ENCODE peak calls at places on chromosomes 2 and 18, in ten cellular contexts. One of them, this sample, is unnamed.

GRCh38 chr2:172991036-172991435 is 84.6 kb upstream of the MAP3K20 start:
- DNase-seq in activated T-cell treated with anti-CD3 and anti-CD28 coated beads, Interleukin-2, amount 50 U/mL, for 24 hours: no peak
- DNase-seq in activated naive CD8-positive, alpha-beta T cell treated with anti-CD3 and anti-CD28 coated beads, Interleukin-2, amount 10 ng/mL, durations not matched to agents 7 days and 5 days: no peak
- DNase-seq in brain microvascular endothelial cell: no peak
- DNase-seq in DMS 273 treated with DMSO at 0.1 percent for 48 hours: no peak
- DNase-seq in activated CD4-positive, CD25-positive, alpha-beta regulatory T cell treated with anti-CD3 and anti-CD28 coated beads, Interleukin-2, amount 50 U/mL, for 16 hours: no peak
- DNase-seq in kidney: no peak
- DNase-seq in T-helper 1 cell: no peak
- DNase-seq in activated T-helper 1 cell treated with Interleukin-2 at 50 U/mL for 16 hours: no peak
- DNase-seq in left ventricle myocardium inferior: no peak
- DNase-seq in this sample: no peak

GRCh38 chr2:112644933-112645395 is 775 bp upstream of the SLC20A1 start:
- DNase-seq in activated naive CD8-positive, alpha-beta T cell treated with anti-CD3 and anti-CD28 coated beads, Interleukin-2, amount 10 ng/mL, durations not matched to agents 7 days and 5 days: no peak
- DNase-seq in activated CD4-positive, CD25-positive, alpha-beta regulatory T cell treated with anti-CD3 and anti-CD28 coated beads, Interleukin-2, amount 50 U/mL, for 16 hours: no peak
- DNase-seq in kidney: no peak
- DNase-seq in DMS 273 treated with DMSO at 0.1 percent for 48 hours: no peak
- DNase-seq in T-helper 1 cell: no peak
- DNase-seq in left ventricle myocardium inferior: no peak
- DNase-seq in activated T-helper 1 cell treated with Interleukin-2 at 50 U/mL for 16 hours: no peak
- DNase-seq in activated T-cell treated with anti-CD3 and anti-CD28 coated beads, Interleukin-2, amount 50 U/mL, for 24 hours: no peak
- DNase-seq in brain microvascular endothelial cell: no peak
- DNase-seq in this sample: no peak

GRCh38 chr2:96832751-96833507 is 10.9 kb downstream of the ANKRD23 start:
- DNase-seq in activated CD4-positive, CD25-positive, alpha-beta regulatory T cell treated with anti-CD3 and anti-CD28 coated beads, Interleukin-2, amount 50 U/mL, for 16 hours: no peak
- DNase-seq in activated T-cell treated with anti-CD3 and anti-CD28 coated beads, Interleukin-2, amount 50 U/mL, for 24 hours: no peak
- DNase-seq in activated naive CD8-positive, alpha-beta T cell treated with anti-CD3 and anti-CD28 coated beads, Interleukin-2, amount 10 ng/mL, durations not matched to agents 7 days and 5 days: no peak
- DNase-seq in left ventricle myocardium inferior: peak
- DNase-seq in brain microvascular endothelial cell: peak
- DNase-seq in activated T-helper 1 cell treated with Interleukin-2 at 50 U/mL for 16 hours: no peak
- DNase-seq in DMS 273 treated with DMSO at 0.1 percent for 48 hours: no peak
- DNase-seq in kidney: peak
- DNase-seq in T-helper 1 cell: no peak
- DNase-seq in this sample: peak

GRCh38 chr2:231182500-231182899 is 15.9 kb upstream of the ARMC9 start:
- DNase-seq in DMS 273 treated with DMSO at 0.1 percent for 48 hours: no peak
- DNase-seq in activated naive CD8-positive, alpha-beta T cell treated with anti-CD3 and anti-CD28 coated beads, Interleukin-2, amount 10 ng/mL, durations not matched to agents 7 days and 5 days: no peak
- DNase-seq in left ventricle myocardium inferior: no peak
- DNase-seq in brain microvascular endothelial cell: no peak
- DNase-seq in activated CD4-positive, CD25-positive, alpha-beta regulatory T cell treated with anti-CD3 and anti-CD28 coated beads, Interleukin-2, amount 50 U/mL, for 16 hours: no peak
- DNase-seq in kidney: no peak
- DNase-seq in activated T-cell treated with anti-CD3 and anti-CD28 coated beads, Interleukin-2, amount 50 U/mL, for 24 hours: no peak
- DNase-seq in T-helper 1 cell: no peak
- DNase-seq in activated T-helper 1 cell treated with Interleukin-2 at 50 U/mL for 16 hours: no peak
- DNase-seq in this sample: no peak

GRCh38 chr2:99524056-99524455 is 34.2 kb upstream of the REV1 start:
- DNase-seq in activated CD4-positive, CD25-positive, alpha-beta regulatory T cell treated with anti-CD3 and anti-CD28 coated beads, Interleukin-2, amount 50 U/mL, for 16 hours: no peak
- DNase-seq in kidney: no peak
- DNase-seq in left ventricle myocardium inferior: no peak
- DNase-seq in activated T-cell treated with anti-CD3 and anti-CD28 coated beads, Interleukin-2, amount 50 U/mL, for 24 hours: no peak
- DNase-seq in DMS 273 treated with DMSO at 0.1 percent for 48 hours: no peak
- DNase-seq in T-helper 1 cell: no peak
- DNase-seq in brain microvascular endothelial cell: no peak
- DNase-seq in activated T-helper 1 cell treated with Interleukin-2 at 50 U/mL for 16 hours: no peak
- DNase-seq in activated naive CD8-positive, alpha-beta T cell treated with anti-CD3 and anti-CD28 coated beads, Interleukin-2, amount 10 ng/mL, durations not matched to agents 7 days and 5 days: no peak
- DNase-seq in this sample: no peak

GRCh38 chr2:217714268-217714643 is 288.5 kb downstream of the TNS1 start:
- DNase-seq in activated T-helper 1 cell treated with Interleukin-2 at 50 U/mL for 16 hours: no peak
- DNase-seq in activated T-cell treated with anti-CD3 and anti-CD28 coated beads, Interleukin-2, amount 50 U/mL, for 24 hours: no peak
- DNase-seq in activated naive CD8-positive, alpha-beta T cell treated with anti-CD3 and anti-CD28 coated beads, Interleukin-2, amount 10 ng/mL, durations not matched to agents 7 days and 5 days: no peak
- DNase-seq in DMS 273 treated with DMSO at 0.1 percent for 48 hours: no peak
- DNase-seq in activated CD4-positive, CD25-positive, alpha-beta regulatory T cell treated with anti-CD3 and anti-CD28 coated beads, Interleukin-2, amount 50 U/mL, for 16 hours: no peak
- DNase-seq in left ventricle myocardium inferior: peak
- DNase-seq in brain microvascular endothelial cell: peak
- DNase-seq in T-helper 1 cell: no peak
- DNase-seq in kidney: peak
- DNase-seq in this sample: peak

GRCh38 chr2:241722896-241723454 is 11.5 kb upstream of the D2HGDH start:
- DNase-seq in left ventricle myocardium inferior: no peak
- DNase-seq in T-helper 1 cell: no peak
- DNase-seq in kidney: no peak
- DNase-seq in brain microvascular endothelial cell: no peak
- DNase-seq in activated T-helper 1 cell treated with Interleukin-2 at 50 U/mL for 16 hours: no peak
- DNase-seq in activated CD4-positive, CD25-positive, alpha-beta regulatory T cell treated with anti-CD3 and anti-CD28 coated beads, Interleukin-2, amount 50 U/mL, for 16 hours: no peak
- DNase-seq in DMS 273 treated with DMSO at 0.1 percent for 48 hours: no peak
- DNase-seq in activated T-cell treated with anti-CD3 and anti-CD28 coated beads, Interleukin-2, amount 50 U/mL, for 24 hours: no peak
- DNase-seq in activated naive CD8-positive, alpha-beta T cell treated with anti-CD3 and anti-CD28 coated beads, Interleukin-2, amount 10 ng/mL, durations not matched to agents 7 days and 5 days: no peak
- DNase-seq in this sample: no peak

GRCh38 chr2:12202702-12203101 is 456.3 kb downstream of the LPIN1 start:
- DNase-seq in activated T-cell treated with anti-CD3 and anti-CD28 coated beads, Interleukin-2, amount 50 U/mL, for 24 hours: no peak
- DNase-seq in T-helper 1 cell: no peak
- DNase-seq in activated T-helper 1 cell treated with Interleukin-2 at 50 U/mL for 16 hours: no peak
- DNase-seq in left ventricle myocardium inferior: peak
- DNase-seq in brain microvascular endothelial cell: peak
- DNase-seq in activated naive CD8-positive, alpha-beta T cell treated with anti-CD3 and anti-CD28 coated beads, Interleukin-2, amount 10 ng/mL, durations not matched to agents 7 days and 5 days: no peak
- DNase-seq in DMS 273 treated with DMSO at 0.1 percent for 48 hours: no peak
- DNase-seq in kidney: no peak
- DNase-seq in activated CD4-positive, CD25-positive, alpha-beta regulatory T cell treated with anti-CD3 and anti-CD28 coated beads, Interleukin-2, amount 50 U/mL, for 16 hours: no peak
- DNase-seq in this sample: peak

GRCh38 chr18:23281626-23282436 is 146.5 kb downstream of the CABLES1 start:
- DNase-seq in DMS 273 treated with DMSO at 0.1 percent for 48 hours: no peak
- DNase-seq in activated T-cell treated with anti-CD3 and anti-CD28 coated beads, Interleukin-2, amount 50 U/mL, for 24 hours: no peak
- DNase-seq in T-helper 1 cell: no peak
- DNase-seq in activated naive CD8-positive, alpha-beta T cell treated with anti-CD3 and anti-CD28 coated beads, Interleukin-2, amount 10 ng/mL, durations not matched to agents 7 days and 5 days: no peak
- DNase-seq in left ventricle myocardium inferior: no peak
- DNase-seq in activated T-helper 1 cell treated with Interleukin-2 at 50 U/mL for 16 hours: no peak
- DNase-seq in brain microvascular endothelial cell: no peak
- DNase-seq in kidney: no peak
- DNase-seq in activated CD4-positive, CD25-positive, alpha-beta regulatory T cell treated with anti-CD3 and anti-CD28 coated beads, Interleukin-2, amount 50 U/mL, for 16 hours: no peak
- DNase-seq in this sample: no peak

GRCh38 chr2:25996844-25997243 is 14.5 kb upstream of the KIF3C start:
- DNase-seq in brain microvascular endothelial cell: no peak
- DNase-seq in left ventricle myocardium inferior: no peak
- DNase-seq in T-helper 1 cell: no peak
- DNase-seq in activated T-cell treated with anti-CD3 and anti-CD28 coated beads, Interleukin-2, amount 50 U/mL, for 24 hours: no peak
- DNase-seq in activated T-helper 1 cell treated with Interleukin-2 at 50 U/mL for 16 hours: no peak
- DNase-seq in DMS 273 treated with DMSO at 0.1 percent for 48 hours: no peak
- DNase-seq in activated CD4-positive, CD25-positive, alpha-beta regulatory T cell treated with anti-CD3 and anti-CD28 coated beads, Interleukin-2, amount 50 U/mL, for 16 hours: no peak
- DNase-seq in activated naive CD8-positive, alpha-beta T cell treated with anti-CD3 and anti-CD28 coated beads, Interleukin-2, amount 10 ng/mL, durations not matched to agents 7 days and 5 days: no peak
- DNase-seq in kidney: no peak
- DNase-seq in this sample: no peak

GRCh38 chr2:197113221-197113831 is 186.8 kb upstream of the PGAP1 start:
- DNase-seq in activated CD4-positive, CD25-positive, alpha-beta regulatory T cell treated with anti-CD3 and anti-CD28 coated beads, Interleukin-2, amount 50 U/mL, for 16 hours: no peak
- DNase-seq in kidney: no peak
- DNase-seq in brain microvascular endothelial cell: no peak
- DNase-seq in DMS 273 treated with DMSO at 0.1 percent for 48 hours: peak
- DNase-seq in activated T-cell treated with anti-CD3 and anti-CD28 coated beads, Interleukin-2, amount 50 U/mL, for 24 hours: no peak
- DNase-seq in activated naive CD8-positive, alpha-beta T cell treated with anti-CD3 and anti-CD28 coated beads, Interleukin-2, amount 10 ng/mL, durations not matched to agents 7 days and 5 days: no peak
- DNase-seq in activated T-helper 1 cell treated with Interleukin-2 at 50 U/mL for 16 hours: no peak
- DNase-seq in left ventricle myocardium inferior: no peak
- DNase-seq in T-helper 1 cell: no peak
- DNase-seq in this sample: peak

GRCh38 chr2:69584127-69584889 is 59.2 kb downstream of the AAK1 start:
- DNase-seq in left ventricle myocardium inferior: no peak
- DNase-seq in activated CD4-positive, CD25-positive, alpha-beta regulatory T cell treated with anti-CD3 and anti-CD28 coated beads, Interleukin-2, amount 50 U/mL, for 16 hours: no peak
- DNase-seq in activated naive CD8-positive, alpha-beta T cell treated with anti-CD3 and anti-CD28 coated beads, Interleukin-2, amount 10 ng/mL, durations not matched to agents 7 days and 5 days: no peak
- DNase-seq in activated T-cell treated with anti-CD3 and anti-CD28 coated beads, Interleukin-2, amount 50 U/mL, for 24 hours: no peak
- DNase-seq in brain microvascular endothelial cell: no peak
- DNase-seq in activated T-helper 1 cell treated with Interleukin-2 at 50 U/mL for 16 hours: no peak
- DNase-seq in kidney: no peak
- DNase-seq in T-helper 1 cell: no peak
- DNase-seq in DMS 273 treated with DMSO at 0.1 percent for 48 hours: no peak
- DNase-seq in this sample: no peak

GRCh38 chr2:69177063-69177771 is 164.2 kb downstream of the ANTXR1 start:
- DNase-seq in activated naive CD8-positive, alpha-beta T cell treated with anti-CD3 and anti-CD28 coated beads, Interleukin-2, amount 10 ng/mL, durations not matched to agents 7 days and 5 days: no peak
- DNase-seq in DMS 273 treated with DMSO at 0.1 percent for 48 hours: no peak
- DNase-seq in T-helper 1 cell: no peak
- DNase-seq in activated T-helper 1 cell treated with Interleukin-2 at 50 U/mL for 16 hours: no peak
- DNase-seq in left ventricle myocardium inferior: peak
- DNase-seq in kidney: peak
- DNase-seq in activated T-cell treated with anti-CD3 and anti-CD28 coated beads, Interleukin-2, amount 50 U/mL, for 24 hours: no peak
- DNase-seq in brain microvascular endothelial cell: peak
- DNase-seq in activated CD4-positive, CD25-positive, alpha-beta regulatory T cell treated with anti-CD3 and anti-CD28 coated beads, Interleukin-2, amount 50 U/mL, for 16 hours: no peak
- DNase-seq in this sample: peak

GRCh38 chr18:46470714-46471113 is 186.3 kb downstream of the LOXHD1 start:
- DNase-seq in activated naive CD8-positive, alpha-beta T cell treated with anti-CD3 and anti-CD28 coated beads, Interleukin-2, amount 10 ng/mL, durations not matched to agents 7 days and 5 days: no peak
- DNase-seq in DMS 273 treated with DMSO at 0.1 percent for 48 hours: no peak
- DNase-seq in left ventricle myocardium inferior: no peak
- DNase-seq in activated T-cell treated with anti-CD3 and anti-CD28 coated beads, Interleukin-2, amount 50 U/mL, for 24 hours: no peak
- DNase-seq in kidney: no peak
- DNase-seq in brain microvascular endothelial cell: no peak
- DNase-seq in activated T-helper 1 cell treated with Interleukin-2 at 50 U/mL for 16 hours: no peak
- DNase-seq in T-helper 1 cell: no peak
- DNase-seq in activated CD4-positive, CD25-positive, alpha-beta regulatory T cell treated with anti-CD3 and anti-CD28 coated beads, Interleukin-2, amount 50 U/mL, for 16 hours: no peak
- DNase-seq in this sample: no peak

GRCh38 chr18:48820483-48821250 is 130.1 kb downstream of the SMAD7 start:
- DNase-seq in left ventricle myocardium inferior: peak
- DNase-seq in DMS 273 treated with DMSO at 0.1 percent for 48 hours: no peak
- DNase-seq in kidney: peak
- DNase-seq in T-helper 1 cell: no peak
- DNase-seq in activated CD4-positive, CD25-positive, alpha-beta regulatory T cell treated with anti-CD3 and anti-CD28 coated beads, Interleukin-2, amount 50 U/mL, for 16 hours: no peak
- DNase-seq in activated T-helper 1 cell treated with Interleukin-2 at 50 U/mL for 16 hours: no peak
- DNase-seq in brain microvascular endothelial cell: no peak
- DNase-seq in activated T-cell treated with anti-CD3 and anti-CD28 coated beads, Interleukin-2, amount 50 U/mL, for 24 hours: peak
- DNase-seq in activated naive CD8-positive, alpha-beta T cell treated with anti-CD3 and anti-CD28 coated beads, Interleukin-2, amount 10 ng/mL, durations not matched to agents 7 days and 5 days: peak
- DNase-seq in this sample: no peak

GRCh38 chr2:196234672-196235071 is 63.3 kb upstream of the STK17B start:
- DNase-seq in activated CD4-positive, CD25-positive, alpha-beta regulatory T cell treated with anti-CD3 and anti-CD28 coated beads, Interleukin-2, amount 50 U/mL, for 16 hours: peak
- DNase-seq in left ventricle myocardium inferior: no peak
- DNase-seq in T-helper 1 cell: no peak
- DNase-seq in kidney: no peak
- DNase-seq in brain microvascular endothelial cell: peak
- DNase-seq in DMS 273 treated with DMSO at 0.1 percent for 48 hours: no peak
- DNase-seq in activated T-cell treated with anti-CD3 and anti-CD28 coated beads, Interleukin-2, amount 50 U/mL, for 24 hours: peak
- DNase-seq in activated T-helper 1 cell treated with Interleukin-2 at 50 U/mL for 16 hours: peak
- DNase-seq in activated naive CD8-positive, alpha-beta T cell treated with anti-CD3 and anti-CD28 coated beads, Interleukin-2, amount 10 ng/mL, durations not matched to agents 7 days and 5 days: peak
- DNase-seq in this sample: peak

GRCh38 chr18:23972416-23972815 is 42.1 kb upstream of the TTC39C start:
- DNase-seq in left ventricle myocardium inferior: no peak
- DNase-seq in activated CD4-positive, CD25-positive, alpha-beta regulatory T cell treated with anti-CD3 and anti-CD28 coated beads, Interleukin-2, amount 50 U/mL, for 16 hours: peak
- DNase-seq in T-helper 1 cell: no peak
- DNase-seq in activated naive CD8-positive, alpha-beta T cell treated with anti-CD3 and anti-CD28 coated beads, Interleukin-2, amount 10 ng/mL, durations not matched to agents 7 days and 5 days: no peak
- DNase-seq in activated T-helper 1 cell treated with Interleukin-2 at 50 U/mL for 16 hours: peak
- DNase-seq in kidney: no peak
- DNase-seq in brain microvascular endothelial cell: no peak
- DNase-seq in DMS 273 treated with DMSO at 0.1 percent for 48 hours: no peak
- DNase-seq in activated T-cell treated with anti-CD3 and anti-CD28 coated beads, Interleukin-2, amount 50 U/mL, for 24 hours: no peak
- DNase-seq in this sample: no peak

GRCh38 chr2:86498468-86499260 is 57.5 kb downstream of the KDM3A start:
- DNase-seq in activated naive CD8-positive, alpha-beta T cell treated with anti-CD3 and anti-CD28 coated beads, Interleukin-2, amount 10 ng/mL, durations not matched to agents 7 days and 5 days: no peak
- DNase-seq in activated T-cell treated with anti-CD3 and anti-CD28 coated beads, Interleukin-2, amount 50 U/mL, for 24 hours: no peak
- DNase-seq in activated CD4-positive, CD25-positive, alpha-beta regulatory T cell treated with anti-CD3 and anti-CD28 coated beads, Interleukin-2, amount 50 U/mL, for 16 hours: no peak
- DNase-seq in T-helper 1 cell: no peak
- DNase-seq in kidney: no peak
- DNase-seq in activated T-helper 1 cell treated with Interleukin-2 at 50 U/mL for 16 hours: no peak
- DNase-seq in left ventricle myocardium inferior: no peak
- DNase-seq in DMS 273 treated with DMSO at 0.1 percent for 48 hours: no peak
- DNase-seq in brain microvascular endothelial cell: no peak
- DNase-seq in this sample: no peak

GRCh38 chr18:58552057-58552461 is 76.8 kb downstream of the ALPK2 start:
- DNase-seq in brain microvascular endothelial cell: peak
- DNase-seq in DMS 273 treated with DMSO at 0.1 percent for 48 hours: no peak
- DNase-seq in T-helper 1 cell: no peak
- DNase-seq in kidney: no peak
- DNase-seq in activated T-helper 1 cell treated with Interleukin-2 at 50 U/mL for 16 hours: no peak
- DNase-seq in activated naive CD8-positive, alpha-beta T cell treated with anti-CD3 and anti-CD28 coated beads, Interleukin-2, amount 10 ng/mL, durations not matched to agents 7 days and 5 days: no peak
- DNase-seq in activated CD4-positive, CD25-positive, alpha-beta regulatory T cell treated with anti-CD3 and anti-CD28 coated beads, Interleukin-2, amount 50 U/mL, for 16 hours: no peak
- DNase-seq in activated T-cell treated with anti-CD3 and anti-CD28 coated beads, Interleukin-2, amount 50 U/mL, for 24 hours: no peak
- DNase-seq in left ventricle myocardium inferior: no peak
- DNase-seq in this sample: no peak

GRCh38 chr18:50870138-50870845 is 8.6 kb upstream of the ME2 start:
- DNase-seq in T-helper 1 cell: no peak
- DNase-seq in kidney: no peak
- DNase-seq in DMS 273 treated with DMSO at 0.1 percent for 48 hours: no peak
- DNase-seq in activated T-cell treated with anti-CD3 and anti-CD28 coated beads, Interleukin-2, amount 50 U/mL, for 24 hours: no peak
- DNase-seq in activated CD4-positive, CD25-positive, alpha-beta regulatory T cell treated with anti-CD3 and anti-CD28 coated beads, Interleukin-2, amount 50 U/mL, for 16 hours: no peak
- DNase-seq in brain microvascular endothelial cell: peak
- DNase-seq in left ventricle myocardium inferior: no peak
- DNase-seq in activated naive CD8-positive, alpha-beta T cell treated with anti-CD3 and anti-CD28 coated beads, Interleukin-2, amount 10 ng/mL, durations not matched to agents 7 days and 5 days: no peak
- DNase-seq in activated T-helper 1 cell treated with Interleukin-2 at 50 U/mL for 16 hours: no peak
- DNase-seq in this sample: peak

GRCh38 chr2:170521299-170521698 is 193.8 kb upstream of the SP5 start:
- DNase-seq in brain microvascular endothelial cell: no peak
- DNase-seq in activated CD4-positive, CD25-positive, alpha-beta regulatory T cell treated with anti-CD3 and anti-CD28 coated beads, Interleukin-2, amount 50 U/mL, for 16 hours: no peak
- DNase-seq in T-helper 1 cell: no peak
- DNase-seq in DMS 273 treated with DMSO at 0.1 percent for 48 hours: no peak
- DNase-seq in activated T-helper 1 cell treated with Interleukin-2 at 50 U/mL for 16 hours: no peak
- DNase-seq in activated naive CD8-positive, alpha-beta T cell treated with anti-CD3 and anti-CD28 coated beads, Interleukin-2, amount 10 ng/mL, durations not matched to agents 7 days and 5 days: no peak
- DNase-seq in activated T-cell treated with anti-CD3 and anti-CD28 coated beads, Interleukin-2, amount 50 U/mL, for 24 hours: no peak
- DNase-seq in left ventricle myocardium inferior: no peak
- DNase-seq in kidney: no peak
- DNase-seq in this sample: no peak

GRCh38 chr2:46161921-46162320 is 135.3 kb upstream of the EPAS1 start:
- DNase-seq in left ventricle myocardium inferior: no peak
- DNase-seq in activated T-cell treated with anti-CD3 and anti-CD28 coated beads, Interleukin-2, amount 50 U/mL, for 24 hours: no peak
- DNase-seq in DMS 273 treated with DMSO at 0.1 percent for 48 hours: no peak
- DNase-seq in activated CD4-positive, CD25-positive, alpha-beta regulatory T cell treated with anti-CD3 and anti-CD28 coated beads, Interleukin-2, amount 50 U/mL, for 16 hours: no peak
- DNase-seq in brain microvascular endothelial cell: no peak
- DNase-seq in activated T-helper 1 cell treated with Interleukin-2 at 50 U/mL for 16 hours: no peak
- DNase-seq in activated naive CD8-positive, alpha-beta T cell treated with anti-CD3 and anti-CD28 coated beads, Interleukin-2, amount 10 ng/mL, durations not matched to agents 7 days and 5 days: no peak
- DNase-seq in kidney: peak
- DNase-seq in T-helper 1 cell: no peak
- DNase-seq in this sample: no peak

GRCh38 chr2:199461455-199462166 is 3.9 kb upstream of the SATB2 start:
- DNase-seq in DMS 273 treated with DMSO at 0.1 percent for 48 hours: no peak
- DNase-seq in activated CD4-positive, CD25-positive, alpha-beta regulatory T cell treated with anti-CD3 and anti-CD28 coated beads, Interleukin-2, amount 50 U/mL, for 16 hours: no peak
- DNase-seq in brain microvascular endothelial cell: no peak
- DNase-seq in activated T-cell treated with anti-CD3 and anti-CD28 coated beads, Interleukin-2, amount 50 U/mL, for 24 hours: peak
- DNase-seq in T-helper 1 cell: no peak
- DNase-seq in left ventricle myocardium inferior: no peak
- DNase-seq in kidney: no peak
- DNase-seq in activated naive CD8-positive, alpha-beta T cell treated with anti-CD3 and anti-CD28 coated beads, Interleukin-2, amount 10 ng/mL, durations not matched to agents 7 days and 5 days: no peak
- DNase-seq in activated T-helper 1 cell treated with Interleukin-2 at 50 U/mL for 16 hours: no peak
- DNase-seq in this sample: no peak

GRCh38 chr2:31901900-31902299 is 108.9 kb downstream of the MEMO1 start:
- DNase-seq in activated naive CD8-positive, alpha-beta T cell treated with anti-CD3 and anti-CD28 coated beads, Interleukin-2, amount 10 ng/mL, durations not matched to agents 7 days and 5 days: no peak
- DNase-seq in brain microvascular endothelial cell: no peak
- DNase-seq in kidney: no peak
- DNase-seq in left ventricle myocardium inferior: no peak
- DNase-seq in activated T-cell treated with anti-CD3 and anti-CD28 coated beads, Interleukin-2, amount 50 U/mL, for 24 hours: no peak
- DNase-seq in DMS 273 treated with DMSO at 0.1 percent for 48 hours: no peak
- DNase-seq in T-helper 1 cell: no peak
- DNase-seq in activated CD4-positive, CD25-positive, alpha-beta regulatory T cell treated with anti-CD3 and anti-CD28 coated beads, Interleukin-2, amount 50 U/mL, for 16 hours: no peak
- DNase-seq in activated T-helper 1 cell treated with Interleukin-2 at 50 U/mL for 16 hours: no peak
- DNase-seq in this sample: no peak

GRCh38 chr2:207936380-207936779 is 88.9 kb downstream of the PLEKHM3 start:
- DNase-seq in DMS 273 treated with DMSO at 0.1 percent for 48 hours: no peak
- DNase-seq in activated naive CD8-positive, alpha-beta T cell treated with anti-CD3 and anti-CD28 coated beads, Interleukin-2, amount 10 ng/mL, durations not matched to agents 7 days and 5 days: no peak
- DNase-seq in left ventricle myocardium inferior: no peak
- DNase-seq in activated CD4-positive, CD25-positive, alpha-beta regulatory T cell treated with anti-CD3 and anti-CD28 coated beads, Interleukin-2, amount 50 U/mL, for 16 hours: no peak
- DNase-seq in kidney: no peak
- DNase-seq in activated T-helper 1 cell treated with Interleukin-2 at 50 U/mL for 16 hours: no peak
- DNase-seq in T-helper 1 cell: no peak
- DNase-seq in activated T-cell treated with anti-CD3 and anti-CD28 coated beads, Interleukin-2, amount 50 U/mL, for 24 hours: no peak
- DNase-seq in brain microvascular endothelial cell: no peak
- DNase-seq in this sample: no peak

GRCh38 chr2:74425523-74425922 is 4.0 kb downstream of the WDR54 start:
- DNase-seq in kidney: no peak
- DNase-seq in T-helper 1 cell: no peak
- DNase-seq in DMS 273 treated with DMSO at 0.1 percent for 48 hours: no peak
- DNase-seq in activated naive CD8-positive, alpha-beta T cell treated with anti-CD3 and anti-CD28 coated beads, Interleukin-2, amount 10 ng/mL, durations not matched to agents 7 days and 5 days: no peak
- DNase-seq in brain microvascular endothelial cell: no peak
- DNase-seq in activated T-helper 1 cell treated with Interleukin-2 at 50 U/mL for 16 hours: no peak
- DNase-seq in activated T-cell treated with anti-CD3 and anti-CD28 coated beads, Interleukin-2, amount 50 U/mL, for 24 hours: no peak
- DNase-seq in left ventricle myocardium inferior: no peak
- DNase-seq in activated CD4-positive, CD25-positive, alpha-beta regulatory T cell treated with anti-CD3 and anti-CD28 coated beads, Interleukin-2, amount 50 U/mL, for 16 hours: no peak
- DNase-seq in this sample: no peak

GRCh38 chr2:138818479-138818878 is 38.3 kb upstream of the NXPH2 start:
- DNase-seq in activated CD4-positive, CD25-positive, alpha-beta regulatory T cell treated with anti-CD3 and anti-CD28 coated beads, Interleukin-2, amount 50 U/mL, for 16 hours: no peak
- DNase-seq in activated T-helper 1 cell treated with Interleukin-2 at 50 U/mL for 16 hours: no peak
- DNase-seq in brain microvascular endothelial cell: no peak
- DNase-seq in activated T-cell treated with anti-CD3 and anti-CD28 coated beads, Interleukin-2, amount 50 U/mL, for 24 hours: no peak
- DNase-seq in kidney: no peak
- DNase-seq in T-helper 1 cell: no peak
- DNase-seq in activated naive CD8-positive, alpha-beta T cell treated with anti-CD3 and anti-CD28 coated beads, Interleukin-2, amount 10 ng/mL, durations not matched to agents 7 days and 5 days: no peak
- DNase-seq in left ventricle myocardium inferior: no peak
- DNase-seq in DMS 273 treated with DMSO at 0.1 percent for 48 hours: peak
- DNase-seq in this sample: no peak

GRCh38 chr2:233965032-233965614 is 48.0 kb downstream of the TRPM8 start:
- DNase-seq in activated CD4-positive, CD25-positive, alpha-beta regulatory T cell treated with anti-CD3 and anti-CD28 coated beads, Interleukin-2, amount 50 U/mL, for 16 hours: no peak
- DNase-seq in DMS 273 treated with DMSO at 0.1 percent for 48 hours: no peak
- DNase-seq in T-helper 1 cell: no peak
- DNase-seq in activated T-helper 1 cell treated with Interleukin-2 at 50 U/mL for 16 hours: no peak
- DNase-seq in activated T-cell treated with anti-CD3 and anti-CD28 coated beads, Interleukin-2, amount 50 U/mL, for 24 hours: no peak
- DNase-seq in brain microvascular endothelial cell: no peak
- DNase-seq in left ventricle myocardium inferior: no peak
- DNase-seq in activated naive CD8-positive, alpha-beta T cell treated with anti-CD3 and anti-CD28 coated beads, Interleukin-2, amount 10 ng/mL, durations not matched to agents 7 days and 5 days: no peak
- DNase-seq in kidney: no peak
- DNase-seq in this sample: no peak

This sample was measured in fibroblast of lung.